ENCODE peak calls at places on chromosomes 6 and 20, in seven cellular contexts. N is left ventricle myocardium inferior; E is tibial artery; Z is CD4-positive, CD25-positive, alpha-beta regulatory T cell; J is GM23338; X is colonic mucosa; P is A549. I is an unnamed sample.

GRCh38 chr6:85143686-85144085 is 306.2 kb upstream of the NT5E start:
- DNase-seq in N (no peak), E (no peak), Z (no peak), J (no peak), X (no peak), P (no peak), I (no peak)

GRCh38 chr6:109255946-109256628 is 126.2 kb downstream of the CD164 start:
- DNase-seq in N (no peak), E (no peak), Z (no peak), J (no peak), X (peak; percentile 46), P (no peak), I (no peak)

GRCh38 chr6:145139451-145139850 is 595.9 kb downstream of the EPM2A start:
- DNase-seq in N (no peak), E (no peak), Z (no peak), J (no peak), X (no peak), P (no peak), I (no peak)

GRCh38 chr20:57167971-57168693 is 98.3 kb downstream of the BMP7 start:
- DNase-seq in N (peak; percentile 52), E (no peak), Z (no peak), J (no peak), X (no peak), P (no peak), I (peak; percentile 22)

GRCh38 chr6:22613695-22614094 is 44.3 kb downstream of the HDGFL1 start:
- DNase-seq in N (no peak), E (no peak), Z (no peak), J (no peak), X (no peak), P (no peak), I (no peak)

GRCh38 chr6:169340395-169340794 is 86.7 kb upstream of the THBS2 start:
- DNase-seq in N (no peak), E (no peak), Z (no peak), J (no peak), X (peak; percentile 38), P (peak; percentile 38), I (no peak)

GRCh38 chr6:39654121-39654520 is 71.1 kb downstream of the KIF6 start:
- DNase-seq in N (no peak), E (no peak), Z (no peak), J (no peak), X (no peak), P (no peak), I (no peak)

GRCh38 chr6:28980797-28981390 is 24.2 kb downstream of the ZNF311 start:
- DNase-seq in N (peak; percentile 20), E (no peak), Z (peak; percentile 74), J (peak; percentile 91), X (peak; percentile 56), P (peak; percentile 86), I (peak; percentile 76)

GRCh38 chr6:30156262-30156599 is 4.8 kb downstream of the TRIM10 start:
- DNase-seq in N (peak; percentile 39), E (no peak), Z (no peak), J (no peak), X (peak; percentile 89), P (peak; percentile 71), I (no peak)

GRCh38 chr6:1229301-1229700 is 82.6 kb upstream of the FOXQ1 start:
- DNase-seq in N (no peak), E (no peak), Z (no peak), J (no peak), X (no peak), P (no peak), I (no peak)

GRCh38 chr6:83442752-83443151 is 11.9 kb upstream of the ME1 start:
- DNase-seq in N (no peak), E (no peak), Z (no peak), J (no peak), X (no peak), P (no peak), I (no peak)

GRCh38 chr6:156425374-156425773 is 351.8 kb upstream of the ARID1B start:
- DNase-seq in N (no peak), E (no peak), Z (no peak), J (no peak), X (no peak), P (no peak), I (no peak)

GRCh38 chr6:7159790-7160525 is 52.2 kb downstream of the RREB1 start:
- DNase-seq in N (no peak), E (no peak), Z (no peak), J (no peak), X (no peak), P (no peak), I (no peak)

GRCh38 chr20:23086056-23086551 is at the start of gene CD93:
- DNase-seq in N (no peak), E (peak; percentile 83), Z (peak; percentile 52), J (peak; percentile 8), X (no peak), P (no peak), I (peak; percentile 85)

GRCh38 chr20:14723614-14724013 is 386.2 kb upstream of the FLRT3 start:
- DNase-seq in N (no peak), E (no peak), Z (no peak), J (no peak), X (no peak), P (no peak), I (no peak)

GRCh38 chr6:26389349-26389799 is 6.5 kb downstream of the BTN2A2 start:
- DNase-seq in N (no peak), E (no peak), Z (no peak), J (peak; percentile 19), X (no peak), P (peak; percentile 25), I (no peak)

GRCh38 chr6:89375902-89376301 is 23.4 kb upstream of the UBE2J1 start:
- DNase-seq in N (no peak), E (no peak), Z (no peak), J (no peak), X (no peak), P (no peak), I (no peak)

GRCh38 chr6:82040405-82041221 is 206.9 kb downstream of the IBTK start:
- DNase-seq in N (no peak), E (no peak), Z (peak; percentile 11), J (peak; percentile 79), X (peak; percentile 35), P (peak; percentile 34), I (no peak)

GRCh38 chr6:125259354-125259736 is 42.4 kb downstream of the HDDC2 start:
- DNase-seq in N (no peak), E (no peak), Z (no peak), J (no peak), X (no peak), P (no peak), I (no peak)

GRCh38 chr20:10076126-10077080 is 41.6 kb downstream of the ANKEF1 start:
- DNase-seq in N (no peak), E (no peak), Z (no peak), J (no peak), X (no peak), P (peak; percentile 68), I (no peak)

GRCh38 chr20:14712302-14712739 is 374.9 kb upstream of the FLRT3 start:
- DNase-seq in N (no peak), E (no peak), Z (no peak), J (peak; percentile 19), X (no peak), P (peak; percentile 90), I (no peak)

GRCh38 chr20:45968081-45968671 is 3.8 kb downstream of the ZNF335 start:
- DNase-seq in N (no peak), E (peak; percentile 64), Z (no peak), J (no peak), X (no peak), P (no peak), I (no peak)

GRCh38 chr6:42978487-42978792 is 541 bp downstream of the PEX6 start:
- DNase-seq in N (peak; percentile 25), E (no peak), Z (peak; percentile 16), J (peak; percentile 60), X (peak; percentile 54), P (peak; percentile 28), I (peak; percentile 90)

GRCh38 chr6:111712398-111712797 is 106.7 kb upstream of the TRAF3IP2 start:
- DNase-seq in N (no peak), E (no peak), Z (no peak), J (no peak), X (no peak), P (peak; percentile 28), I (no peak)

GRCh38 chr6:31402324-31403282 is 792 bp upstream of the MICA start:
- DNase-seq in N (no peak), E (no peak), Z (peak; percentile 34), J (peak; percentile 66), X (peak; percentile 54), P (no peak), I (no peak)

GRCh38 chr6:327538-328183 is 35.4 kb downstream of the DUSP22 start:
- DNase-seq in N (no peak), E (no peak), Z (no peak), J (no peak), X (no peak), P (no peak), I (no peak)

GRCh38 chr20:39829713-39830112 is 859.3 kb downstream of the MAFB start:
- DNase-seq in N (no peak), E (no peak), Z (no peak), J (peak; percentile 16), X (no peak), P (no peak), I (no peak)

GRCh38 chr6:150409576-150410066 is 40.8 kb downstream of the IYD start:
- DNase-seq in N (peak; percentile 48), E (peak; percentile 76), Z (no peak), J (no peak), X (peak; percentile 62), P (no peak), I (peak; percentile 85)

GRCh38 chr6:53302678-53303360 is 45.9 kb downstream of the ELOVL5 start:
- DNase-seq in N (no peak), E (no peak), Z (peak; percentile 70), J (peak; percentile 25), X (no peak), P (peak; percentile 51), I (no peak)

GRCh38 chr6:4914412-4915159 is 89.3 kb downstream of the RPP40 start:
- DNase-seq in N (no peak), E (no peak), Z (no peak), J (no peak), X (no peak), P (no peak), I (no peak)
- H3K4me3 ChIP-seq in N (no peak overlapping the region), E (no peak overlapping the region), Z (no peak overlapping the region), J (no peak overlapping the region), X (no peak overlapping the region), P (no peak overlapping the region), I (no peak overlapping the region)

DNA sequence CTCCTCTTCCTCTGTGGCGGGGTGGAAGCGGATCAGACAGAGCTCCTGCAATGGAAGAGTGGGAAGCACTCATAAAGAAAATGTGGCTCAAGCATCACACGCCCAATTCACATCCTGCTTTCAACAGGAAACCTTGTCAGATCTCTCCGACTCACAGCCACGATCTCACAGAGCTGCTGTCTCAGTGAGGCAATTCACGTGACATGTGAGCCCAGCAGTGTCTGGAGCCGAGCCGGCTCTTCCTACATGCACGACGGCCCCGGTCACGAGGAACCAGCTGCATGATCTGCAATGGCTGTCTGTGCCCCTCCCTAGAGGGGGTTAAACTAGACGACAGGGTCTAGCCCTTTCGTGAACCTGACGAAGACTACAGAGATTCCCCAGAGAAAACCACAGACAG is 29.5 kb upstream of the TCFL5 start:
- DNase-seq in N (no peak), E (no peak), Z (peak; percentile 75), J (no peak), X (no peak), P (no peak), I (peak; percentile 44)
- H3K27ac ChIP-seq in N (no peak overlapping the region), E (no peak overlapping the region), Z (no peak overlapping the region), J (peak overlapping the region; percentile 26), X (no peak overlapping the region), P (no peak overlapping the region), I (no peak overlapping the region)

GRCh38 chr20:38601216-38602184 is at the start of gene ARHGAP40:
- DNase-seq in N (no peak), E (no peak), Z (no peak), J (peak; percentile 68), X (no peak), P (no peak), I (no peak)
- H3K4me3 ChIP-seq in N (no peak within 1 kb of the TSS), E (no peak within 1 kb of the TSS), Z (no peak within 1 kb of the TSS), J (peak within 1 kb of the TSS; percentile 60), X (no peak within 1 kb of the TSS), P (no peak within 1 kb of the TSS), I (no peak within 1 kb of the TSS)

GRCh38 chr6:62683063-62683462 is 397.0 kb upstream of the KHDRBS2 start:
- DNase-seq in N (no peak), E (no peak), Z (no peak), J (no peak), X (no peak), P (no peak), I (no peak)
- H3K27ac ChIP-seq in N (no peak overlapping the region), E (no peak overlapping the region), Z (no peak overlapping the region), J (no peak overlapping the region), X (no peak overlapping the region), P (no peak overlapping the region), I (no peak overlapping the region)